ENCODE peak calls at places on chromosome 15, in seven cellular contexts. W is colonic mucosa, H is cardiac muscle cell, Z is A549, O is PC-9, X is psoas muscle, J is right lobe of liver. R is an unnamed sample.
A peak's percentile ranks its signal among the peaks of the same experiment; 100 is the strongest.

GRCh38 chr15:74790080-74790916 is 8.4 kb downstream of the CSK start:
- DNase-seq in O (no peak), H (peak; percentile 43), Z (no peak), X (peak; percentile 74), W (peak; percentile 55), J (peak; percentile 73), R (no peak)

GRCh38 chr15:67465196-67465952 is 55.6 kb upstream of the C15orf61 start:
- DNase-seq in X (no peak), H (no peak), J (no peak), O (no peak), W (no peak), Z (no peak), R (no peak)

GRCh38 chr15:66951531-66951930 is 113.9 kb upstream of the SMAD3 start:
- DNase-seq in X (no peak), O (no peak), Z (no peak), W (no peak), H (no peak), J (no peak), R (no peak)

GRCh38 chr15:74817370-74817737 is 4.7 kb downstream of the LMAN1L start:
- DNase-seq in W (peak; percentile 66), Z (no peak), O (peak; percentile 75), H (peak; percentile 42), J (peak; percentile 62), X (peak; percentile 54), R (no peak)

GRCh38 chr15:60358935-60359672 is 38.7 kb downstream of the ANXA2 start:
- DNase-seq in H (no peak), O (no peak), J (no peak), W (no peak), X (no peak), Z (peak; percentile 62), R (no peak)

GRCh38 chr15:66786708-66787471 is 84.9 kb downstream of the SMAD6 start:
- DNase-seq in Z (no peak), H (no peak), X (no peak), O (no peak), J (no peak), W (no peak), R (no peak)

GRCh38 chr15:67013696-67014095 is 51.7 kb upstream of the SMAD3 start:
- DNase-seq in J (no peak), X (peak; percentile 43), W (no peak), H (no peak), O (no peak), Z (no peak), R (no peak)

GRCh38 chr15:100628746-100629145 is 26.4 kb downstream of the ASB7 start:
- DNase-seq in J (no peak), H (no peak), O (no peak), Z (no peak), W (no peak), X (no peak), R (no peak)

GRCh38 chr15:64004582-64004981 is 41.7 kb downstream of the DAPK2 start:
- DNase-seq in Z (peak; percentile 81), X (peak; percentile 44), W (peak; percentile 86), J (peak; percentile 59), O (peak; percentile 93), H (no peak), R (peak; percentile 97)

GRCh38 chr15:69027976-69028518 is 13.6 kb downstream of the NOX5 start:
- DNase-seq in H (no peak), O (no peak), Z (no peak), X (no peak), J (no peak), W (no peak), R (no peak)

GRCh38 chr15:86929461-86929860 is 849.8 kb downstream of the AGBL1 start:
- DNase-seq in O (no peak), W (no peak), J (no peak), X (no peak), Z (no peak), H (no peak), R (no peak)

GRCh38 chr15:100249096-100249815 is 92.5 kb downstream of the ADAMTS17 start:
- DNase-seq in O (no peak), J (no peak), X (no peak), H (no peak), Z (no peak), W (no peak), R (peak; percentile 51)

GRCh38 chr15:101025116-101025885 is 106.1 kb downstream of the LRRK1 start:
- DNase-seq in O (no peak), J (no peak), H (no peak), X (no peak), W (peak; percentile 8), Z (no peak), R (peak; percentile 36)

GRCh38 chr15:100278596-100279380 is 63.0 kb downstream of the ADAMTS17 start:
- DNase-seq in W (no peak), J (no peak), Z (no peak), H (no peak), X (no peak), O (no peak), R (peak; percentile 62)

GRCh38 chr15:62783303-62783957 is 259.1 kb upstream of the TPM1 start:
- DNase-seq in J (no peak), X (no peak), O (no peak), Z (peak; percentile 56), H (no peak), W (no peak), R (no peak)

GRCh38 chr15:91660174-91660649 is 193.3 kb upstream of the SLCO3A1 start:
- DNase-seq in Z (peak; percentile 15), J (no peak), W (no peak), X (no peak), O (no peak), H (no peak), R (no peak)

GRCh38 chr15:66808181-66808824 is 106.3 kb downstream of the SMAD6 start:
- DNase-seq in W (no peak), O (no peak), X (no peak), H (no peak), Z (no peak), J (no peak), R (no peak)

GRCh38 chr15:70269991-70270751 is 172.5 kb upstream of the TLE3 start:
- DNase-seq in Z (no peak), W (no peak), J (peak; percentile 61), O (peak; percentile 69), H (no peak), X (no peak), R (no peak)
- TF ChIP-seq CTCF in Z (no peak), W (no peak), J (no peak), O (no peak), H (no peak), X (no peak), R (no peak)

GRCh38 chr15:89975482-89976291 is 25.4 kb upstream of the ZNF710 start:
- DNase-seq in H (no peak), O (no peak), W (no peak), J (no peak), Z (no peak), X (no peak), R (no peak)

GRCh38 chr15:89972085-89972484 is 29.0 kb upstream of the ZNF710 start:
- DNase-seq in X (no peak), Z (no peak), O (no peak), W (no peak), H (no peak), J (no peak), R (no peak)

GRCh38 chr15:89967892-89968291 is 33.2 kb upstream of the ZNF710 start:
- DNase-seq in W (no peak), O (no peak), Z (no peak), X (no peak), J (no peak), H (no peak), R (no peak)

DNA sequence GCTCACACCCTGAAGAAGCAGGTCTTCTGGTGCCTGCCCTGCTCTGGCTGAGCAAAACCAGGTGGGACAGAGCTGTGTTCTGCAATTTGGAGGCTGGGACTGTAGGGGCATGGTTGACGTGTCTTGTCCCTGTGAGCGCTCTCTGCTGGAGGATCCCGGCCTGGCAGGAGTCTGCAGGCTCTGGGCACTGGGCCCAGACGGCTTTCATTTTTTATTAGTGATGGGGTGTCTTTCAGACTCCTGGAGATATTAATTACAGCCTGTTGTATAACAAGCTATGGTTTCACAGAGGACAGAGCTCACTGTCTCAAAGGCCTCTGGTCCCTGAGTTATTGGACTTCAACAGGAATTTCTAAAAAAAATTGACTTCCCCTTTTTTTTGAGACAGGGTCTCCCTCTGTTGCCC is 29.5 kb upstream of the ZNF710 start:
- DNase-seq in J (peak; percentile 61), H (peak; percentile 79), W (peak; percentile 78), X (peak; percentile 34), O (no peak), Z (peak; percentile 82), R (no peak)
- H3K27ac ChIP-seq in J (no peak overlapping the region), H (no peak overlapping the region), W (no peak overlapping the region), X (no peak overlapping the region), O (no peak overlapping the region), Z (no peak overlapping the region), R (no peak overlapping the region)

GRCh38 chr15:73683624-73684536 is at the start of gene CD276:
- DNase-seq in O (peak; percentile 58), J (peak; percentile 92), Z (peak; percentile 47), H (peak; percentile 91), W (peak; percentile 82), X (peak; percentile 86), R (peak; percentile 80)
- TF ChIP-seq CTCF in O (peak; percentile 27), J (no peak), Z (no peak), H (peak; percentile 22), W (no peak), X (no peak), R (peak; percentile 76)

GRCh38 chr15:84752700-84753099 is 4.3 kb downstream of the ZNF592 start:
- DNase-seq in Z (no peak), J (peak; percentile 29), X (no peak), H (no peak), O (no peak), W (no peak), R (no peak)
- H3K27ac ChIP-seq in Z (no peak overlapping the region), J (peak overlapping the region; percentile 99), X (peak overlapping the region; percentile 99), H (no peak overlapping the region), O (peak overlapping the region; percentile 18), W (no peak overlapping the region), R (no peak overlapping the region)

GRCh38 chr15:78996876-78997275 is 52.0 kb upstream of the CTSH start:
- DNase-seq in Z (peak; percentile 73), O (peak; percentile 74), J (no peak), X (no peak), H (no peak), W (no peak), R (no peak)
- TF ChIP-seq CTCF in Z (no peak), O (no peak), J (no peak), X (no peak), H (no peak), W (no peak), R (no peak)

GRCh38 chr15:40286061-40286532 is 3.2 kb upstream of the ANKRD63 start:
- DNase-seq in H (peak; percentile 59), X (no peak), Z (no peak), J (no peak), W (no peak), O (no peak), R (no peak)
- H3K27ac ChIP-seq in H (peak overlapping the region; percentile 90), X (no peak overlapping the region), Z (no peak overlapping the region), J (no peak overlapping the region), W (no peak overlapping the region), O (no peak overlapping the region), R (no peak overlapping the region)

R was measured in RWPE2.